ENCODE peak calls at places on chromosomes 16 and 17, in seven cellular contexts. One of them, this sample, is unnamed. For H3K36me3, the result is how much of the 10 kb centered on the place peaks cover.

GRCh38 chr16:49663081-49664057 is 192.5 kb downstream of the ZNF423 start:
- DNase-seq in body of pancreas: no peak
- DNase-seq in GM12878: no peak
- DNase-seq in breast epithelium: no peak
- DNase-seq in PC-9: no peak
- DNase-seq in DND-41: no peak
- DNase-seq in testis: peak
- DNase-seq in this sample: peak

GRCh38 chr17:55770220-55770870 is 19.5 kb downstream of the PCTP start:
- DNase-seq in DND-41: no peak
- DNase-seq in PC-9: no peak
- DNase-seq in body of pancreas: no peak
- DNase-seq in breast epithelium: no peak
- DNase-seq in GM12878: no peak
- DNase-seq in testis: no peak
- DNase-seq in this sample: no peak

GRCh38 chr16:15032547-15033308 is 23.1 kb downstream of the NTAN1 start:
- DNase-seq in body of pancreas: no peak
- DNase-seq in testis: no peak
- DNase-seq in breast epithelium: no peak
- DNase-seq in DND-41: peak
- DNase-seq in PC-9: peak
- DNase-seq in GM12878: no peak
- DNase-seq in this sample: no peak

GRCh38 chr17:48816774-48817590 is at the start of gene TTLL6:
- DNase-seq in breast epithelium: peak
- DNase-seq in GM12878: no peak
- DNase-seq in PC-9: peak
- DNase-seq in body of pancreas: peak
- DNase-seq in DND-41: peak
- DNase-seq in testis: peak
- DNase-seq in this sample: peak

GRCh38 chr17:44757045-44757917 is 1.5 kb upstream of the ADAM11 start:
- DNase-seq in GM12878: no peak
- DNase-seq in body of pancreas: no peak
- DNase-seq in DND-41: no peak
- DNase-seq in PC-9: no peak
- DNase-seq in breast epithelium: no peak
- DNase-seq in testis: no peak
- DNase-seq in this sample: no peak

GRCh38 chr16:11312718-11313492 is 31.8 kb upstream of the PRM1 start:
- DNase-seq in testis: no peak
- DNase-seq in DND-41: peak
- DNase-seq in PC-9: peak
- DNase-seq in body of pancreas: peak
- DNase-seq in GM12878: no peak
- DNase-seq in breast epithelium: no peak
- DNase-seq in this sample: no peak

GRCh38 chr16:85473909-85474640 is 139.0 kb upstream of the GSE1 start:
- DNase-seq in PC-9: no peak
- DNase-seq in GM12878: no peak
- DNase-seq in testis: peak
- DNase-seq in DND-41: no peak
- DNase-seq in breast epithelium: no peak
- DNase-seq in body of pancreas: no peak
- DNase-seq in this sample: no peak

GRCh38 chr17:60451071-60451470 is 28.8 kb downstream of the CHCT1 start:
- DNase-seq in GM12878: no peak
- DNase-seq in breast epithelium: no peak
- DNase-seq in DND-41: no peak
- DNase-seq in body of pancreas: no peak
- DNase-seq in PC-9: no peak
- DNase-seq in testis: no peak
- DNase-seq in this sample: no peak

GRCh38 chr17:50337956-50338355 is 8.0 kb upstream of the XYLT2 start:
- DNase-seq in PC-9: no peak
- DNase-seq in GM12878: no peak
- DNase-seq in testis: no peak
- DNase-seq in breast epithelium: no peak
- DNase-seq in body of pancreas: no peak
- DNase-seq in DND-41: no peak
- DNase-seq in this sample: no peak

GRCh38 chr17:74071280-74071679 is 132.2 kb upstream of the RPL38 start:
- DNase-seq in GM12878: no peak
- DNase-seq in breast epithelium: no peak
- DNase-seq in DND-41: no peak
- DNase-seq in testis: no peak
- DNase-seq in PC-9: no peak
- DNase-seq in body of pancreas: no peak
- DNase-seq in this sample: no peak

GRCh38 chr17:7809086-7809790 is 24.8 kb upstream of the KDM6B start:
- DNase-seq in breast epithelium: no peak
- DNase-seq in DND-41: no peak
- DNase-seq in PC-9: peak
- DNase-seq in body of pancreas: no peak
- DNase-seq in testis: no peak
- DNase-seq in GM12878: no peak
- DNase-seq in this sample: no peak

GRCh38 chr16:72664122-72664479 is 383.8 kb downstream of the ZFHX3 start:
- DNase-seq in GM12878: no peak
- DNase-seq in breast epithelium: no peak
- DNase-seq in PC-9: no peak
- DNase-seq in body of pancreas: no peak
- DNase-seq in DND-41: no peak
- DNase-seq in testis: no peak
- DNase-seq in this sample: no peak
- H3K4me3 ChIP-seq in GM12878: peak
- H3K4me3 ChIP-seq in breast epithelium: peak
- H3K4me3 ChIP-seq in PC-9: peak
- H3K4me3 ChIP-seq in body of pancreas: peak
- H3K4me3 ChIP-seq in DND-41: peak
- H3K4me3 ChIP-seq in testis: peak
- H3K4me3 ChIP-seq in this sample: peak

GRCh38 chr17:47676199-47676472 is 17.8 kb upstream of the TBKBP1 start:
- DNase-seq in GM12878: no peak
- DNase-seq in PC-9: no peak
- DNase-seq in DND-41: no peak
- DNase-seq in breast epithelium: no peak
- DNase-seq in testis: no peak
- DNase-seq in body of pancreas: no peak
- DNase-seq in this sample: no peak
- H3K36me3 ChIP-seq in GM12878: half or more
- H3K36me3 ChIP-seq in PC-9: half or more
- H3K36me3 ChIP-seq in DND-41: half or more
- H3K36me3 ChIP-seq in breast epithelium: under half
- H3K36me3 ChIP-seq in testis: under half
- H3K36me3 ChIP-seq in body of pancreas: under half
- H3K36me3 ChIP-seq in this sample: half or more

GRCh38 chr17:79658811-79659207 is 48.0 kb upstream of the RBFOX3 start:
- DNase-seq in body of pancreas: peak
- DNase-seq in breast epithelium: peak
- DNase-seq in GM12878: no peak
- DNase-seq in PC-9: no peak
- DNase-seq in DND-41: no peak
- DNase-seq in testis: peak
- DNase-seq in this sample: no peak
- TF ChIP-seq CTCF in body of pancreas: no peak
- TF ChIP-seq CTCF in breast epithelium: peak
- TF ChIP-seq CTCF in GM12878: peak
- TF ChIP-seq CTCF in PC-9: peak
- TF ChIP-seq CTCF in DND-41: peak
- TF ChIP-seq CTCF in testis: no peak
- TF ChIP-seq CTCF in this sample: no peak

GRCh38 chr17:68777243-68777855 is 176.2 kb upstream of the FAM20A start:
- DNase-seq in body of pancreas: peak
- DNase-seq in PC-9: no peak
- DNase-seq in testis: peak
- DNase-seq in GM12878: no peak
- DNase-seq in DND-41: peak
- DNase-seq in breast epithelium: no peak
- DNase-seq in this sample: peak
- H3K4me3 ChIP-seq in body of pancreas: no peak
- H3K4me3 ChIP-seq in PC-9: no peak
- H3K4me3 ChIP-seq in testis: no peak
- H3K4me3 ChIP-seq in GM12878: no peak
- H3K4me3 ChIP-seq in DND-41: no peak
- H3K4me3 ChIP-seq in breast epithelium: no peak
- H3K4me3 ChIP-seq in this sample: no peak

DNA sequence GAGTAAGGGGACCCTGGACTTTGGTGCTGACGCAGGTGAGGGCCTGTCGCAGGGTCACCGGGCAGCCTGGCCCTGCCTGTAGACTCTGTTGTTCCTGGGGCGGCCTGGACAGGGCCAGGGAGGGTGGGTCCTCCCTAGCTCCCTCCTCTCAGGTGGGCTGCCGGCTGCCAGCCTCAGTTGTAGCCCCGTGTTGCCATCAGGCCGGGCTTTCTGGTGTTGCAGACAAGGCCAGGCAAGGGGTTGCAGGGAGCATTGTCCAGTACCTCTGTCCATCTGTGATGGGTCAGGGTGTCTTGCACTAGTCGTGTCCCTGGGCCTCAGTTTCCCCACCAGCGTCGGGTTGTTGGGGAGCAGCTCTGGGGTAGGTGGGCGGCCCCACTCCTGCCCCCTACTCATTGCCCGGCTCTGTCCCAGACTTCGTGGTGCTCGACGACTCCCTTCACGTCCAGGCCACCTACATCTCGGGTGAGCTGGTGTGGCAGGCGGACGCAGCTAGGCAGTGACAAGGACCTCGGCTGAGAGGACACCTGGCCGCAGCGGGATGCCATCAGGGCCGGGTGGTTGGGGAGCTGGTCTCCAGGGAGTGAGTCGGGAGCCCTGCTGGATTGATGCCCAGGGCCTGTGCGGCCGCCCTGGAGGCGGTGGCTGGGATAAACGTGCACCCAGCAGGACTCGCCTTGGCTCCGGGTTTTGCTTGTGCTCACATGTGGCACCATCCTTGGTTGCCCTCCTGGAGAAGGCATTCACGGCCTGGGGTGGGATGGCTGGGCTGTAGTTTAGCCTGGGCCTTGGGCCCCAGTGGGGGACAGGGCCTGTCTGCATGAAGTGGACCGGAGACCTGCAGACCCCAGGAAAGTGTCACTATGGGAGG is 1.9 kb downstream of the CEMP1 start:
- DNase-seq in breast epithelium: no peak
- DNase-seq in testis: no peak
- DNase-seq in GM12878: no peak
- DNase-seq in PC-9: no peak
- DNase-seq in DND-41: no peak
- DNase-seq in body of pancreas: no peak
- DNase-seq in this sample: no peak
- H3K36me3 ChIP-seq in breast epithelium: under half
- H3K36me3 ChIP-seq in testis: under half
- H3K36me3 ChIP-seq in GM12878: under half
- H3K36me3 ChIP-seq in PC-9: under half
- H3K36me3 ChIP-seq in DND-41: half or more
- H3K36me3 ChIP-seq in body of pancreas: under half
- H3K36me3 ChIP-seq in this sample: half or more